ENCODE peak calls at places on chromosome 13, in nine cellular contexts. L is PC-9, Q is keratinocyte, H is AG04450, W is adrenal gland, E is thoracic aorta, D is lower lobe of right lung, V is Karpas-422, X is heart left ventricle. T is an unnamed sample.
A peak's percentile ranks its signal among the peaks of the same experiment; 100 is the strongest.

GRCh38 chr13:37656247-37656940 is 57.8 kb upstream of the POSTN start:
- DNase-seq in L (peak; percentile 88), Q (peak; percentile 86), H (peak; percentile 89), W (no peak), E (no peak), D (no peak), V (no peak), X (no peak), T (peak; percentile 89)

GRCh38 chr13:49649244-49649962 is 21.1 kb downstream of the ARL11 start:
- DNase-seq in L (no peak), Q (peak; percentile 15), H (no peak), W (no peak), E (no peak), D (no peak), V (no peak), X (no peak), T (no peak)

GRCh38 chr13:96052655-96053002 is 572 bp downstream of the UGGT2 start:
- DNase-seq in L (peak; percentile 63), Q (peak; percentile 2), H (peak; percentile 20), W (no peak), E (no peak), D (no peak), V (peak; percentile 75), X (no peak), T (no peak)

GRCh38 chr13:43261018-43261417 is 237.6 kb downstream of the DNAJC15 start:
- DNase-seq in L (peak; percentile 72), Q (no peak), H (peak; percentile 48), W (no peak), E (no peak), D (no peak), V (no peak), X (no peak), T (peak; percentile 37)

GRCh38 chr13:35882722-35883497 is 248.3 kb downstream of the DCLK1 start:
- DNase-seq in L (no peak), Q (no peak), H (no peak), W (no peak), E (no peak), D (no peak), V (no peak), X (no peak), T (no peak)

GRCh38 chr13:52749446-52749845 is 9.8 kb upstream of the CNMD start:
- DNase-seq in L (no peak), Q (no peak), H (no peak), W (no peak), E (no peak), D (no peak), V (no peak), X (no peak), T (no peak)

GRCh38 chr13:24251525-24251924 is 57.9 kb upstream of the C1QTNF9 start:
- DNase-seq in L (no peak), Q (no peak), H (no peak), W (no peak), E (no peak), D (no peak), V (no peak), X (no peak), T (no peak)

GRCh38 chr13:113153810-113154748 is 4.4 kb upstream of the PROZ start:
- DNase-seq in L (peak; percentile 55), Q (no peak), H (no peak), W (peak; percentile 85), E (peak; percentile 38), D (peak; percentile 87), V (peak; percentile 85), X (peak; percentile 85), T (peak; percentile 69)

DNA sequence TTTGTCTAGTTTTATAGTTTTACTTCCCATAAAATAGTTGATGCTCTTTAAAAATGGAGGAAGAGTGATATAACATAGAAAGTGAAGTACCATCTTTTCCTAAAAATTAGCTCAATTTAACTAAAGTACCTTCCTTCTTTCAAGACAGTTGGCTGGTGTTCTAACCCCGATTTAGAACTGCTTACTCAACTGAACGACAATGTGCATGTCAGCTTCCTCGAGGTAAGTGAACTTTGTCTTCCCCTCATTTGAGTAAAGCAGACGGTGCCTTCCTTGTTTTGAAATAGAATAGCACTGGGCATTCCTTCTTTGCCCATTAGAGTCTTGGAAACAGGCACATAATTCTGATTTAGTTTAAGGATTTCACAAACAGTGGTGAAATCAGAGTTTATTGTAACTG is 1519.2 kb downstream of the EFNB2 start:
- DNase-seq in L (no peak), Q (no peak), H (no peak), W (no peak), E (no peak), D (no peak), V (no peak), X (no peak), T (no peak)
- H3K9me3 ChIP-seq in L (no peaks in the 10 kb centered on the region), Q (no peaks in the 10 kb centered on the region), H (no peaks in the 10 kb centered on the region), W (no peaks in the 10 kb centered on the region), E (no peaks in the 10 kb centered on the region), D (no peaks in the 10 kb centered on the region), V (peaks cover 10% of the 10 kb centered on the region), X (no peaks in the 10 kb centered on the region), T (no peaks in the 10 kb centered on the region)

GRCh38 chr13:22487932-22488331 is 692.8 kb upstream of the SGCG start:
- DNase-seq in L (no peak), Q (no peak), H (no peak), W (no peak), E (no peak), D (no peak), V (no peak), X (no peak), T (no peak)

GRCh38 chr13:22483276-22483675 is 697.5 kb upstream of the SGCG start:
- DNase-seq in L (no peak), Q (no peak), H (no peak), W (no peak), E (no peak), D (no peak), V (no peak), X (no peak), T (no peak)

GRCh38 chr13:22486490-22486889 is 694.3 kb upstream of the SGCG start:
- DNase-seq in L (no peak), Q (no peak), H (no peak), W (no peak), E (no peak), D (no peak), V (no peak), X (no peak), T (no peak)

DNA sequence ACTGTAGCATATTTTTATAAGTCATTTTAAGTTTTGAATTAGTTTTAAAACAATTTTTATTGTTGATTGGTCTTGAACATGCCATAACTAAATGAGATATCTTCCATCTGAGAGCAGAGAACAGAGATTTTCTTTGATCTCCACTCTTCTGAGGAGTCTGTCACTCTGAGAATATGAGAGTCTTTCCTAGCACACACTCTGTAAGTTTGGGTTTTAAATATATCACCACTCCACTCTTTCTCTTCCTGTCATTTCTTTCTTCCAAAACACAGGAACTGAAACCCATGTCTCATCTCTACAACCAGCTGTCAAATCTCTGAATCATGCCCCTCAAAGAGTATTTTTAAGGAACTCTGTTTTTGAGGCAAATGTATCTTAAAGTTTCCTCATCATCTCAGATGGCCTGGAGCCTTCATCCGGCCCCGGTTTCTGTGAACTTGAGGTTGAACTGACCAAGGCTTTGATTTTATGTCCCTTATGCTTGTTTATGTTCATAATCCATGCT is 698.2 kb upstream of the SGCG start:
- DNase-seq in L (no peak), Q (no peak), H (no peak), W (no peak), E (no peak), D (no peak), V (no peak), X (no peak), T (no peak)
- H3K4me3 ChIP-seq in L (no peak overlapping the region), Q (no peak overlapping the region), H (no peak overlapping the region), W (no peak overlapping the region), E (no peak overlapping the region), D (no peak overlapping the region), V (no peak overlapping the region), X (no peak overlapping the region), T (no peak overlapping the region)

DNA sequence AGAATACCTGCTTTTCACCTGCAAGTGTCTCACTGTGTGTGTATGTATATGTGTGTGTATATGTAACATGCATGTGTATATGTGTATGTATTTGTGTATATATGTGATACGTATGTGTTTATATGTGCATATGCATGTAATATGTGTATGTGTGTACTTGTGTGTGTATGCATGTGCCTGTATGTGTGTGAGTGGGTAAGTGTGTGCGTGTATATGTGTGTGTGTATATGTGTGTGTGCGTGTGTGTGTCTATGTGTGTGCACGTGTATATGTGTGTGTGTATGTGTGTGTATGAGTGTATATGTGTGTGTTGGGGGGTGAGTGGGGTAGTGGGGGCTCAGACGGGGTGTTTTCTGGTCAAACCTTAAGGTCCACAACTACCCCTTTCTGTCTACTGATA is 192.6 kb upstream of the KL start:
- DNase-seq in L (no peak), Q (no peak), H (no peak), W (no peak), E (no peak), D (no peak), V (no peak), X (no peak), T (no peak)
- H3K27me3 ChIP-seq in L (no peaks in the 10 kb centered on the region), Q (no peaks in the 10 kb centered on the region), H (no peaks in the 10 kb centered on the region), W (no peaks in the 10 kb centered on the region), E (no peaks in the 10 kb centered on the region), D (no peaks in the 10 kb centered on the region), V (no peaks in the 10 kb centered on the region), X (no peaks in the 10 kb centered on the region), T (no peaks in the 10 kb centered on the region)

GRCh38 chr13:18965347-18965855 is 216.2 kb downstream of the TUBA3C start:
- DNase-seq in L (no peak), Q (no peak), H (no peak), W (no peak), E (no peak), D (no peak), V (no peak), X (no peak), T (no peak)
- H3K9me3 ChIP-seq in L (no peaks in the 10 kb centered on the region), Q (peaks cover 13% of the 10 kb centered on the region), H (peaks cover 55% of the 10 kb centered on the region), W (no peaks in the 10 kb centered on the region), E (no peaks in the 10 kb centered on the region), D (no peaks in the 10 kb centered on the region), V (peaks cover 46% of the 10 kb centered on the region), X (no peaks in the 10 kb centered on the region), T (no peaks in the 10 kb centered on the region)

GRCh38 chr13:40409278-40409677 is 257.2 kb downstream of the FOXO1 start:
- DNase-seq in L (no peak), Q (no peak), H (no peak), W (no peak), E (no peak), D (no peak), V (no peak), X (no peak), T (no peak)
- H3K4me3 ChIP-seq in L (no peak overlapping the region), Q (no peak overlapping the region), H (no peak overlapping the region), W (no peak overlapping the region), E (no peak overlapping the region), D (no peak overlapping the region), V (no peak overlapping the region), X (no peak overlapping the region), T (no peak overlapping the region)

T was measured in MG63.